ENCODE peak calls at places on chromosomes 3 and 15, in five cellular contexts. S is IMR-90, J is transverse colon, L is cardiac muscle cell, F is upper lobe of right lung. Z is an unnamed sample.

GRCh38 chr15:33154366-33155166 is 39.9 kb downstream of the FMN1 start:
- DNase-seq in S (peak), J (peak), L (peak), F (peak), Z (no peak)

GRCh38 chr3:62873672-62874397 is 1.4 kb downstream of the CADPS start:
- DNase-seq in S (no peak), J (peak), L (no peak), F (no peak), Z (no peak)

GRCh38 chr3:126886217-126886616 is 96.7 kb upstream of the PLXNA1 start:
- DNase-seq in S (peak), J (no peak), L (peak), F (no peak), Z (no peak)

GRCh38 chr3:20023663-20024417 is 11.8 kb upstream of the PP2D1 start:
- DNase-seq in S (no peak), J (peak), L (peak), F (no peak), Z (no peak)

GRCh38 chr3:12178091-12178820 is 19.5 kb upstream of the TIMP4 start:
- DNase-seq in S (peak), J (no peak), L (peak), F (no peak), Z (peak)

GRCh38 chr3:50517721-50518206 is 14.3 kb upstream of the CACNA2D2 start:
- DNase-seq in S (no peak), J (no peak), L (no peak), F (no peak), Z (no peak)

GRCh38 chr3:184011937-184012889 is 5.5 kb downstream of the ABCC5 start:
- DNase-seq in S (peak), J (peak), L (no peak), F (no peak), Z (no peak)

GRCh38 chr3:4314688-4315087 is 11.5 kb downstream of the SETMAR start:
- DNase-seq in S (peak), J (no peak), L (no peak), F (no peak), Z (no peak)

GRCh38 chr3:157109267-157110141 is 50.4 kb downstream of the CCNL1 start:
- DNase-seq in S (no peak), J (no peak), L (peak), F (no peak), Z (no peak)

GRCh38 chr15:58585668-58586461 is 154.1 kb downstream of the LIPC start:
- DNase-seq in S (no peak), J (no peak), L (no peak), F (no peak), Z (no peak)

GRCh38 chr3:78647735-78648134 is 1120.1 kb downstream of the ROBO1 start:
- DNase-seq in S (peak), J (no peak), L (peak), F (no peak), Z (no peak)

GRCh38 chr3:43405888-43406636 is 119.7 kb downstream of the SNRK start:
- DNase-seq in S (peak), J (no peak), L (peak), F (no peak), Z (no peak)

GRCh38 chr3:138935864-138936762 is 10.8 kb downstream of the FOXL2 start:
- DNase-seq in S (peak), J (peak), L (peak), F (peak), Z (no peak)

GRCh38 chr3:16136042-16136441 is 38.4 kb upstream of the GALNT15 start:
- DNase-seq in S (peak), J (no peak), L (peak), F (no peak), Z (no peak)

GRCh38 chr3:46675843-46676567 is 17.5 kb downstream of the ALS2CL start:
- DNase-seq in S (peak), J (no peak), L (no peak), F (peak), Z (no peak)

GRCh38 chr15:74132681-74133070 is 2.3 kb downstream of the ISLR2 start:
- DNase-seq in S (peak), J (no peak), L (no peak), F (no peak), Z (no peak)

GRCh38 chr15:74130089-74130848 is at the start of gene ISLR2:
- DNase-seq in S (no peak), J (no peak), L (peak), F (no peak), Z (no peak)

GRCh38 chr15:74133071-74133702 is 2.8 kb downstream of the ISLR2 start:
- DNase-seq in S (no peak), J (no peak), L (no peak), F (no peak), Z (no peak)

GRCh38 chr15:74130849-74131617 is 647 bp downstream of the ISLR2 start:
- DNase-seq in S (no peak), J (no peak), L (no peak), F (no peak), Z (no peak)

GRCh38 chr15:74131618-74132191 is 1.3 kb downstream of the ISLR2 start:
- DNase-seq in S (no peak), J (no peak), L (no peak), F (no peak), Z (no peak)
- H3K4me3 ChIP-seq in S (no peak), J (no peak), L (no peak), F (no peak), Z (peak)

DNA sequence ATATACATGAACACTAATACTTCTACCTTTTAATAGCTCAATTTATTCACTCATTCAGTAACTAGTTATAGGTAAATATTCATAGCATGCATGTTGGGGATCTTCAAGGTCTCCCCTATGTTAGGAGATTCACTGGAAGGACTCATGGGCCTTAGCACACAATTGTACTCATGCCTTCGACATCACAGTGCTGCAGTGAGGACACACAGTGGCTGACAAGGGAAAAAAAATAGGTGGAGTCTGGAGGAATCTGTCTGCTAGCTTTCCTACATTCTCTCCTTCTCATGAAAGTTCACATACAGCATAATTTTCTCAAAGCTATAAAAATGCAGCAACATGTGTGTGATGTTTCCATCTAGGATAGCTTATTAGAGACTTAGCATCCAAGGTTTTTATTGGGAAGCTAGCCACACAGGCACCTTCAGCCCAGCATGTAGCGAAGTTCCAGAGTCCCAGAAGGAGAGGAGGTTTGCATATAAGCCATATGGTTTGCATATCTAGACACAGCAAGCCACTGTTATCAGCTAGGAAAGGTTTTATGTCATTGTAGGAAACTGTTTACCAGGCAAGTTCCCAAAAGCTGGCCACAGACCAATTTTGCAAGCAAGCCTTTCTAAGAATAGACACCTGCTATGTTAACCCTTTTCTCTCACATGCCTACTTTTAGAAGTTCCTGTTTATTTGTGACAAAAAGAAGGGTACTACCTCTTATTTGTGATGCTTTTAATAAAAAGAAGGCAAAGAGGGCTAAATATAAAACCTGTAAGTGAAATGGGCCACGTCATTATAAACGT is 46.4 kb downstream of the MORC1 start:
- DNase-seq in S (no peak), J (no peak), L (no peak), F (no peak), Z (no peak)
- TF ChIP-seq CTCF in S (no peak), J (no peak), L (no peak), F (no peak), Z (no peak)

DNA sequence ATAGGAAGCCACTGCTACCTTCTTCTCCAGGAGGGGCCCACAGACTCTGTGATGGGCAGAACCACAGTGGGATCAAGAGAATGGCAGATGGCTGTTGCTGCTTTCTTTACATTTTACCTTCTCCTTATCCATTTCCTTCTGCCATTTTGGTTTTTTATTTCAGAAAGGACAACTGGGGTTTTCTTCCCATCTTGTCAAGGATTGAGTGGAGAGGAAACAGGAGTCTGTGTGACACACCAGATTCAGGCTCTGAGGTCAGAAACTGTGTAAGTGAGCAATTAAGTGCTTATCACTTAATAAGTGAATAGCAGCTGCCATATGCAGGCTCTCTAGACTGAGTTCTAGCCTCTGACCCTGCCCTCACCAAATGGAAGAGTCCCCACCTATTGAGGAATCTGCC is 47.3 kb downstream of the ITGB5 start:
- DNase-seq in S (no peak), J (no peak), L (no peak), F (no peak), Z (no peak)
- H3K27ac ChIP-seq in S (no peak), J (no peak), L (no peak), F (no peak), Z (peak)

GRCh38 chr15:40155270-40155910 is 5.5 kb upstream of the BUB1B start:
- DNase-seq in S (no peak), J (peak), L (no peak), F (peak), Z (no peak)
- H3K4me3 ChIP-seq in S (no peak), J (no peak), L (no peak), F (no peak), Z (no peak)